ENCODE peak calls at places on chromosomes 6 and 20, in ten cellular contexts. One of them, this sample, is unnamed.

GRCh38 chr20:60121903-60122302 is 163.7 kb downstream of the CDH26 start:
- DNase-seq in CD8-positive, alpha-beta T cell: no peak
- DNase-seq in effector memory CD4-positive, alpha-beta T cell: no peak
- DNase-seq in heart right ventricle: no peak
- DNase-seq in spleen: no peak
- DNase-seq in psoas muscle: no peak
- DNase-seq in breast epithelium: no peak
- DNase-seq in small intestine: no peak
- DNase-seq in GM12878: no peak
- DNase-seq in cardiac muscle cell: no peak
- DNase-seq in this sample: no peak

GRCh38 chr20:61640171-61640570 is 388.1 kb downstream of the CDH4 start:
- DNase-seq in spleen: no peak
- DNase-seq in heart right ventricle: no peak
- DNase-seq in CD8-positive, alpha-beta T cell: no peak
- DNase-seq in GM12878: no peak
- DNase-seq in effector memory CD4-positive, alpha-beta T cell: no peak
- DNase-seq in cardiac muscle cell: no peak
- DNase-seq in breast epithelium: no peak
- DNase-seq in psoas muscle: no peak
- DNase-seq in small intestine: no peak
- DNase-seq in this sample: peak; percentile 13

GRCh38 chr6:14912226-14912625 is 333.6 kb upstream of the JARID2 start:
- DNase-seq in CD8-positive, alpha-beta T cell: no peak
- DNase-seq in small intestine: no peak
- DNase-seq in spleen: no peak
- DNase-seq in effector memory CD4-positive, alpha-beta T cell: no peak
- DNase-seq in cardiac muscle cell: no peak
- DNase-seq in psoas muscle: no peak
- DNase-seq in heart right ventricle: no peak
- DNase-seq in breast epithelium: no peak
- DNase-seq in GM12878: no peak
- DNase-seq in this sample: no peak

GRCh38 chr6:88566746-88567534 is 396.5 kb downstream of the RNGTT start:
- DNase-seq in CD8-positive, alpha-beta T cell: no peak
- DNase-seq in psoas muscle: no peak
- DNase-seq in spleen: no peak
- DNase-seq in heart right ventricle: no peak
- DNase-seq in small intestine: no peak
- DNase-seq in breast epithelium: no peak
- DNase-seq in GM12878: no peak
- DNase-seq in cardiac muscle cell: no peak
- DNase-seq in effector memory CD4-positive, alpha-beta T cell: no peak
- DNase-seq in this sample: no peak

GRCh38 chr6:29705389-29706231 is 17.6 kb upstream of the HLA-F start:
- DNase-seq in heart right ventricle: no peak
- DNase-seq in psoas muscle: no peak
- DNase-seq in breast epithelium: no peak
- DNase-seq in cardiac muscle cell: peak; percentile 69
- DNase-seq in effector memory CD4-positive, alpha-beta T cell: no peak
- DNase-seq in GM12878: no peak
- DNase-seq in small intestine: peak; percentile 69
- DNase-seq in spleen: no peak
- DNase-seq in CD8-positive, alpha-beta T cell: no peak
- DNase-seq in this sample: no peak

GRCh38 chr6:118356054-118356453 is 192.0 kb upstream of the PLN start:
- DNase-seq in heart right ventricle: no peak
- DNase-seq in effector memory CD4-positive, alpha-beta T cell: no peak
- DNase-seq in spleen: no peak
- DNase-seq in CD8-positive, alpha-beta T cell: no peak
- DNase-seq in GM12878: no peak
- DNase-seq in psoas muscle: no peak
- DNase-seq in small intestine: no peak
- DNase-seq in cardiac muscle cell: no peak
- DNase-seq in breast epithelium: no peak
- DNase-seq in this sample: no peak

GRCh38 chr20:24992420-24993205 is at the start of gene APMAP:
- DNase-seq in effector memory CD4-positive, alpha-beta T cell: peak; percentile 90
- DNase-seq in breast epithelium: peak; percentile 93
- DNase-seq in CD8-positive, alpha-beta T cell: peak; percentile 92
- DNase-seq in heart right ventricle: peak; percentile 96
- DNase-seq in GM12878: peak; percentile 66
- DNase-seq in spleen: peak; percentile 99
- DNase-seq in psoas muscle: peak; percentile 98
- DNase-seq in cardiac muscle cell: peak; percentile 97
- DNase-seq in small intestine: peak; percentile 95
- DNase-seq in this sample: peak; percentile 97

GRCh38 chr6:108200631-108201030 is 34.8 kb downstream of the NR2E1 start:
- DNase-seq in effector memory CD4-positive, alpha-beta T cell: no peak
- DNase-seq in GM12878: no peak
- DNase-seq in heart right ventricle: no peak
- DNase-seq in breast epithelium: no peak
- DNase-seq in cardiac muscle cell: no peak
- DNase-seq in spleen: no peak
- DNase-seq in psoas muscle: no peak
- DNase-seq in CD8-positive, alpha-beta T cell: no peak
- DNase-seq in small intestine: peak; percentile 14
- DNase-seq in this sample: no peak

DNA sequence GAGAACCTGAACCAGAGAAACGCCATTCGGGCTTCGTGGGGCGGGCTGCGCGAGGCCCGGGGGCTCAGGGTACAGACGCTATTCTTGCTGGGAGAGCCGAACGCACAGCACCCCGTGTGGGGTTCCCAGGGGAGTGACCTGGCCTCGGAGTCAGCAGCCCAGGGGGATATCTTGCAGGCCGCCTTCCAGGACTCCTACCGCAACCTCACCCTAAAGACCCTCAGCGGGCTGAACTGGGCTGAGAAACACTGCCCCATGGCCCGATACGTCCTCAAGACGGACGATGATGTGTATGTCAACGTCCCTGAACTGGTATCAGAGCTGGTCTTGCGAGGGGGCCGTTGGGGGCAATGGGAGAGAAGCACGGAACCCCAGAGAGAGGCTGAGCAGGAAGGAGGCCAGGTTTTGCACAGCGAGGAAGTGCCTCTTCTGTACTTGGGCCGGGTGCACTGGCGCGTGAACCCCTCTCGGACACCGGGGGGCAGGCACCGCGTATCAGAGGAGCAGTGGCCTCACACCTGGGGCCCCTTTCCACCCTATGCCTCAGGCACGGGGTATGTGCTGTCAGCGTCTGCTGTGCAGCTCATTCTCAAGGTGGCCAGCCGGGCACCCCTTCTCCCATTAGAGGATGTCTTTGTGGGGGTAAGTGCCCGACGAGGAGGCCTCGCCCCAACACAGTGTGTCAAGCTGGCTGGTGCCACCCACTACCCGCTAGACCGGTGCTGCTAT is 904 bp downstream of the B3GALT4 start:
- DNase-seq in CD8-positive, alpha-beta T cell: no peak
- DNase-seq in cardiac muscle cell: no peak
- DNase-seq in GM12878: no peak
- DNase-seq in small intestine: no peak
- DNase-seq in effector memory CD4-positive, alpha-beta T cell: no peak
- DNase-seq in psoas muscle: no peak
- DNase-seq in spleen: peak; percentile 88
- DNase-seq in breast epithelium: no peak
- DNase-seq in heart right ventricle: no peak
- DNase-seq in this sample: peak; percentile 71
- H3K4me1 ChIP-seq in CD8-positive, alpha-beta T cell: peaks cover 55% of the 10 kb centered on the region
- H3K4me1 ChIP-seq in cardiac muscle cell: peaks cover 7% of the 10 kb centered on the region
- H3K4me1 ChIP-seq in GM12878: peaks cover 22% of the 10 kb centered on the region
- H3K4me1 ChIP-seq in small intestine: peaks cover 2% of the 10 kb centered on the region
- H3K4me1 ChIP-seq in effector memory CD4-positive, alpha-beta T cell: peaks cover 52% of the 10 kb centered on the region
- H3K4me1 ChIP-seq in psoas muscle: peaks cover 36% of the 10 kb centered on the region
- H3K4me1 ChIP-seq in spleen: peaks cover 86% of the 10 kb centered on the region
- H3K4me1 ChIP-seq in breast epithelium: no peaks in the 10 kb centered on the region
- H3K4me1 ChIP-seq in heart right ventricle: peaks cover 47% of the 10 kb centered on the region
- H3K4me1 ChIP-seq in this sample: no peaks in the 10 kb centered on the region

GRCh38 chr6:167090171-167090570 is 32.7 kb upstream of the CCR6 start:
- DNase-seq in effector memory CD4-positive, alpha-beta T cell: no peak
- DNase-seq in cardiac muscle cell: no peak
- DNase-seq in GM12878: no peak
- DNase-seq in breast epithelium: no peak
- DNase-seq in small intestine: no peak
- DNase-seq in spleen: no peak
- DNase-seq in psoas muscle: no peak
- DNase-seq in heart right ventricle: no peak
- DNase-seq in CD8-positive, alpha-beta T cell: no peak
- DNase-seq in this sample: no peak
- H3K4me3 ChIP-seq in effector memory CD4-positive, alpha-beta T cell: no peak overlapping the region
- H3K4me3 ChIP-seq in cardiac muscle cell: no peak overlapping the region
- H3K4me3 ChIP-seq in GM12878: no peak overlapping the region
- H3K4me3 ChIP-seq in breast epithelium: no peak overlapping the region
- H3K4me3 ChIP-seq in small intestine: no peak overlapping the region
- H3K4me3 ChIP-seq in spleen: no peak overlapping the region
- H3K4me3 ChIP-seq in psoas muscle: no peak overlapping the region
- H3K4me3 ChIP-seq in heart right ventricle: no peak overlapping the region
- H3K4me3 ChIP-seq in CD8-positive, alpha-beta T cell: no peak overlapping the region
- H3K4me3 ChIP-seq in this sample: no peak overlapping the region

GRCh38 chr6:43310137-43310536 is 1.5 kb upstream of the CRIP3 start:
- DNase-seq in cardiac muscle cell: no peak
- DNase-seq in CD8-positive, alpha-beta T cell: no peak
- DNase-seq in psoas muscle: no peak
- DNase-seq in heart right ventricle: no peak
- DNase-seq in breast epithelium: no peak
- DNase-seq in effector memory CD4-positive, alpha-beta T cell: no peak
- DNase-seq in GM12878: no peak
- DNase-seq in small intestine: no peak
- DNase-seq in spleen: no peak
- DNase-seq in this sample: no peak

GRCh38 chr6:43308990-43309477 is 408 bp upstream of the CRIP3 start:
- DNase-seq in breast epithelium: no peak
- DNase-seq in spleen: no peak
- DNase-seq in psoas muscle: no peak
- DNase-seq in cardiac muscle cell: no peak
- DNase-seq in GM12878: no peak
- DNase-seq in CD8-positive, alpha-beta T cell: no peak
- DNase-seq in heart right ventricle: no peak
- DNase-seq in effector memory CD4-positive, alpha-beta T cell: no peak
- DNase-seq in small intestine: no peak
- DNase-seq in this sample: no peak

GRCh38 chr6:43310624-43311023 is 2.0 kb upstream of the CRIP3 start:
- DNase-seq in heart right ventricle: no peak
- DNase-seq in effector memory CD4-positive, alpha-beta T cell: no peak
- DNase-seq in small intestine: no peak
- DNase-seq in psoas muscle: no peak
- DNase-seq in spleen: no peak
- DNase-seq in CD8-positive, alpha-beta T cell: no peak
- DNase-seq in breast epithelium: no peak
- DNase-seq in GM12878: no peak
- DNase-seq in cardiac muscle cell: no peak
- DNase-seq in this sample: no peak

GRCh38 chr6:43313813-43314212 is 5.2 kb upstream of the CRIP3 start:
- DNase-seq in heart right ventricle: no peak
- DNase-seq in breast epithelium: no peak
- DNase-seq in psoas muscle: no peak
- DNase-seq in effector memory CD4-positive, alpha-beta T cell: no peak
- DNase-seq in GM12878: no peak
- DNase-seq in spleen: no peak
- DNase-seq in small intestine: no peak
- DNase-seq in CD8-positive, alpha-beta T cell: no peak
- DNase-seq in cardiac muscle cell: no peak
- DNase-seq in this sample: no peak

DNA sequence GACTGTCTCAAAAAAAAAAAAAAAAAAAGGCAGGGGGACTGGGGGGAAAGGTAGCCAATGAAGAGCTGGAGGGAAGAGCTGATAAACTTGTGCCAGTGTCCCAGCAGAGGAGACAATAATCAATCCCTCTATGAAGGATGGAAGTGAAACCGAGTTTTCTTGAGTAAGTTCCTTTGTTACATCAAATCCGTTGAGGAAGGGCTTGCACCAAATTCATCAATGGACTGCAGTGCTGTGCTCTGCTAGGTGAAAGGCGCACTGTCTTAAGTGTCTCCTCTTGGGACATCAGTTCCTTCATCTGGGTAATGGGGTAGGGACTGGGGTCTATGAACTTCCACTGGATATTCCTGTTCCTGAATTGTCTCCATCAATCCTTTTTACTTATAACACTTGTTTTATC is 3.1 kb upstream of the CRIP3 start:
- DNase-seq in heart right ventricle: no peak
- DNase-seq in psoas muscle: no peak
- DNase-seq in CD8-positive, alpha-beta T cell: no peak
- DNase-seq in small intestine: no peak
- DNase-seq in effector memory CD4-positive, alpha-beta T cell: no peak
- DNase-seq in GM12878: no peak
- DNase-seq in spleen: no peak
- DNase-seq in cardiac muscle cell: no peak
- DNase-seq in breast epithelium: no peak
- DNase-seq in this sample: no peak
- H3K27me3 ChIP-seq in heart right ventricle: no peaks in the 10 kb centered on the region
- H3K27me3 ChIP-seq in psoas muscle: no peaks in the 10 kb centered on the region
- H3K27me3 ChIP-seq in CD8-positive, alpha-beta T cell: no peaks in the 10 kb centered on the region
- H3K27me3 ChIP-seq in small intestine: no peaks in the 10 kb centered on the region
- H3K27me3 ChIP-seq in effector memory CD4-positive, alpha-beta T cell: no peaks in the 10 kb centered on the region
- H3K27me3 ChIP-seq in GM12878: no peaks in the 10 kb centered on the region
- H3K27me3 ChIP-seq in spleen: no peaks in the 10 kb centered on the region
- H3K27me3 ChIP-seq in cardiac muscle cell: peaks cover 11% of the 10 kb centered on the region
- H3K27me3 ChIP-seq in breast epithelium: no peaks in the 10 kb centered on the region
- H3K27me3 ChIP-seq in this sample: no peaks in the 10 kb centered on the region

GRCh38 chr20:3901028-3901746 is 12.0 kb downstream of the PANK2 start:
- DNase-seq in cardiac muscle cell: no peak
- DNase-seq in effector memory CD4-positive, alpha-beta T cell: no peak
- DNase-seq in breast epithelium: no peak
- DNase-seq in spleen: no peak
- DNase-seq in psoas muscle: no peak
- DNase-seq in GM12878: no peak
- DNase-seq in heart right ventricle: no peak
- DNase-seq in CD8-positive, alpha-beta T cell: no peak
- DNase-seq in small intestine: no peak
- DNase-seq in this sample: no peak

GRCh38 chr20:3904224-3904623 is 15.0 kb downstream of the PANK2 start:
- DNase-seq in CD8-positive, alpha-beta T cell: no peak
- DNase-seq in effector memory CD4-positive, alpha-beta T cell: no peak
- DNase-seq in breast epithelium: no peak
- DNase-seq in psoas muscle: no peak
- DNase-seq in heart right ventricle: no peak
- DNase-seq in spleen: no peak
- DNase-seq in GM12878: no peak
- DNase-seq in cardiac muscle cell: no peak
- DNase-seq in small intestine: no peak
- DNase-seq in this sample: no peak

GRCh38 chr20:3900187-3900604 is 11.0 kb downstream of the PANK2 start:
- DNase-seq in GM12878: no peak
- DNase-seq in effector memory CD4-positive, alpha-beta T cell: no peak
- DNase-seq in breast epithelium: no peak
- DNase-seq in CD8-positive, alpha-beta T cell: no peak
- DNase-seq in cardiac muscle cell: no peak
- DNase-seq in heart right ventricle: no peak
- DNase-seq in spleen: no peak
- DNase-seq in psoas muscle: no peak
- DNase-seq in small intestine: no peak
- DNase-seq in this sample: no peak

GRCh38 chr20:3902446-3902845 is 13.3 kb downstream of the PANK2 start:
- DNase-seq in spleen: no peak
- DNase-seq in cardiac muscle cell: no peak
- DNase-seq in psoas muscle: no peak
- DNase-seq in breast epithelium: no peak
- DNase-seq in CD8-positive, alpha-beta T cell: no peak
- DNase-seq in GM12878: no peak
- DNase-seq in effector memory CD4-positive, alpha-beta T cell: no peak
- DNase-seq in small intestine: no peak
- DNase-seq in heart right ventricle: no peak
- DNase-seq in this sample: no peak

DNA sequence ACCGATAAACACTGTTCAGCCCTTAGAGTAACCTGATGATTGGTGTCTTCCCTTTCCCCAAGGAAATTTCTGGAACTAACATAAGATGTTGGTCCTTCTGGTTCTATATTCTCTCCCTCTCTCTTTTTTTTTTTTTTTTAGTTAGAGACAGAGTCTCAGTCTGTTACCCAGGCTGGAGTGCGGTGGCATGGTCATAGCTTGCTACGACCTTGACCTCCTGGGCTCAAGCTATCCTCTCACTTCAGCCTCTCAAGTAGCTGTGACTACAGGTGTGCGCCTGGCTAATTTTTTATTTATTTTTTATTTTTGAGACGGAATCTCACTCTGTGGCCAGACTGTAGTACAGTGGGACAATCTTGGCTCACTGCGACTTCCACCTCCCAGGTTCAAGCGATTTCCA is 12.9 kb downstream of the PANK2 start:
- DNase-seq in GM12878: no peak
- DNase-seq in heart right ventricle: no peak
- DNase-seq in cardiac muscle cell: no peak
- DNase-seq in CD8-positive, alpha-beta T cell: no peak
- DNase-seq in small intestine: no peak
- DNase-seq in spleen: no peak
- DNase-seq in breast epithelium: no peak
- DNase-seq in effector memory CD4-positive, alpha-beta T cell: no peak
- DNase-seq in psoas muscle: no peak
- DNase-seq in this sample: no peak
- H3K4me1 ChIP-seq in GM12878: peaks cover 34% of the 10 kb centered on the region
- H3K4me1 ChIP-seq in heart right ventricle: peaks cover 82% of the 10 kb centered on the region
- H3K4me1 ChIP-seq in cardiac muscle cell: no peaks in the 10 kb centered on the region
- H3K4me1 ChIP-seq in CD8-positive, alpha-beta T cell: peaks cover 60% of the 10 kb centered on the region
- H3K4me1 ChIP-seq in small intestine: peaks cover 6% of the 10 kb centered on the region
- H3K4me1 ChIP-seq in spleen: peaks cover 95% of the 10 kb centered on the region
- H3K4me1 ChIP-seq in breast epithelium: no peaks in the 10 kb centered on the region
- H3K4me1 ChIP-seq in effector memory CD4-positive, alpha-beta T cell: peaks cover 27% of the 10 kb centered on the region
- H3K4me1 ChIP-seq in psoas muscle: peaks cover 12% of the 10 kb centered on the region
- H3K4me1 ChIP-seq in this sample: peaks cover 15% of the 10 kb centered on the region

This sample was measured in right cardiac atrium.